ENCODE peak calls at places on chromosomes 13 and 19, in nine cellular contexts. N, X, A, L, V, K, M, P and F are unnamed samples.

GRCh38 chr13:37382156-37382555 is 216.4 kb downstream of the POSTN start:
- DNase-seq in N (no peak), X (no peak), A (no peak), L (no peak), V (no peak), K (no peak), M (no peak), P (no peak), F (no peak)

GRCh38 chr13:109212630-109213029 is 573.8 kb downstream of the IRS2 start:
- DNase-seq in N (no peak), X (no peak), A (no peak), L (no peak), V (no peak), K (no peak), M (no peak), P (no peak), F (peak; percentile 49)

GRCh38 chr13:46119883-46120614 is 15.2 kb upstream of the CPB2 start:
- DNase-seq in N (no peak), X (no peak), A (no peak), L (no peak), V (no peak), K (peak; percentile 53), M (peak; percentile 12), P (no peak), F (no peak)

GRCh38 chr19:8686549-8686948 is 12.0 kb downstream of the ACTL9 start:
- DNase-seq in N (no peak), X (no peak), A (no peak), L (no peak), V (no peak), K (no peak), M (no peak), P (no peak), F (no peak)

GRCh38 chr19:17522988-17523872 is 11.8 kb downstream of the PGLS start:
- DNase-seq in N (no peak), X (no peak), A (no peak), L (peak; percentile 78), V (peak; percentile 57), K (no peak), M (no peak), P (peak; percentile 79), F (peak; percentile 100)

GRCh38 chr13:44199627-44200207 is 173.9 kb upstream of the SERP2 start:
- DNase-seq in N (no peak), X (no peak), A (no peak), L (no peak), V (peak; percentile 33), K (no peak), M (no peak), P (no peak), F (no peak)

GRCh38 chr19:5789886-5790572 is 934 bp downstream of the DUS3L start:
- DNase-seq in N (no peak), X (no peak), A (no peak), L (no peak), V (no peak), K (no peak), M (no peak), P (no peak), F (no peak)

GRCh38 chr19:575527-576506 is 3.4 kb downstream of the BSG start:
- DNase-seq in N (peak; percentile 77), X (no peak), A (no peak), L (no peak), V (peak; percentile 81), K (no peak), M (peak; percentile 46), P (no peak), F (no peak)

GRCh38 chr13:108917581-108917980 is 288.2 kb downstream of the MYO16 start:
- DNase-seq in N (no peak), X (no peak), A (no peak), L (no peak), V (no peak), K (no peak), M (no peak), P (no peak), F (no peak)

GRCh38 chr19:806815-807421 is 9.7 kb downstream of the PTBP1 start:
- DNase-seq in N (no peak), X (no peak), A (no peak), L (no peak), V (no peak), K (no peak), M (no peak), P (no peak), F (peak; percentile 36)

GRCh38 chr13:49214917-49215376 is 5.2 kb upstream of the MLNR start:
- DNase-seq in N (no peak), X (no peak), A (no peak), L (peak; percentile 60), V (no peak), K (no peak), M (no peak), P (no peak), F (peak; percentile 97)

GRCh38 chr19:49677232-49677881 is at the start of gene PRMT1:
- DNase-seq in N (no peak), X (no peak), A (no peak), L (peak; percentile 47), V (no peak), K (no peak), M (no peak), P (peak; percentile 71), F (no peak)

GRCh38 chr19:6100284-6100915 is 9.9 kb downstream of the RFX2 start:
- DNase-seq in N (no peak), X (no peak), A (no peak), L (peak; percentile 33), V (no peak), K (no peak), M (no peak), P (peak; percentile 37), F (peak; percentile 99)

GRCh38 chr13:114120486-114121430 is 11.7 kb downstream of the RASA3 start:
- DNase-seq in N (no peak), X (no peak), A (no peak), L (no peak), V (no peak), K (no peak), M (no peak), P (no peak), F (no peak)

GRCh38 chr13:33940898-33941297 is 122.9 kb downstream of the RFC3 start:
- DNase-seq in N (no peak), X (no peak), A (no peak), L (no peak), V (no peak), K (no peak), M (no peak), P (no peak), F (no peak)

GRCh38 chr13:49472186-49472585 is 23.6 kb upstream of the PHF11 start:
- DNase-seq in N (peak; percentile 12), X (no peak), A (no peak), L (no peak), V (no peak), K (no peak), M (no peak), P (no peak), F (no peak)

GRCh38 chr19:9945319-9945966 is 9.1 kb upstream of the OLFM2 start:
- DNase-seq in N (peak; percentile 80), X (peak; percentile 96), A (peak; percentile 79), L (no peak), V (peak; percentile 90), K (peak; percentile 99), M (peak; percentile 85), P (no peak), F (no peak)